ENCODE peak calls at places on chromosomes 16 and 17, in ten cellular contexts. T is BE2C; H is HFFc6; B is pancreas; D is CD4-positive, alpha-beta T cell; M is BJ; W is lung; A is fibroblast of villous mesenchyme; S is A549; F is fibroblast of mammary gland. X is an unnamed sample.

GRCh38 chr17:63647936-63648335 is 25.7 kb downstream of the MAP3K3 start:
- DNase-seq in B (no peak), T (no peak), S (no peak), W (no peak), A (no peak), D (no peak), M (no peak), F (no peak), H (no peak), X (no peak)

GRCh38 chr16:71250461-71251232 is 20.1 kb upstream of the HYDIN start:
- DNase-seq in S (no peak), B (no peak), D (no peak), H (no peak), F (peak), T (no peak), W (no peak), M (no peak), A (no peak), X (no peak)

GRCh38 chr17:65750678-65751077 is 189.2 kb upstream of the AXIN2 start:
- DNase-seq in A (peak), S (peak), F (peak), T (peak), B (peak), D (peak), H (peak), W (peak), M (peak), X (peak)

GRCh38 chr17:66549312-66549705 is 246.9 kb downstream of the PRKCA start:
- DNase-seq in W (no peak), M (no peak), A (peak), T (no peak), H (peak), F (peak), D (no peak), B (no peak), S (no peak), X (no peak)

GRCh38 chr17:20063665-20064648 is 54.8 kb downstream of the SPECC1 start:
- DNase-seq in A (peak), M (peak), F (peak), D (no peak), B (no peak), H (peak), W (peak), T (no peak), S (peak), X (peak)

GRCh38 chr17:2050246-2050866 is 4.5 kb upstream of the HIC1 start:
- DNase-seq in H (no peak), T (peak), F (peak), S (peak), A (peak), W (no peak), B (peak), M (no peak), D (peak), X (peak)

GRCh38 chr16:47142469-47143328 is 1.0 kb downstream of the NETO2 start:
- DNase-seq in W (no peak), H (peak), S (peak), F (peak), B (peak), M (no peak), T (peak), D (no peak), A (peak), X (peak)

GRCh38 chr16:21167360-21167759 is 8.9 kb downstream of the LDAF1 start:
- DNase-seq in A (peak), D (no peak), M (peak), B (no peak), F (peak), T (no peak), H (peak), W (no peak), S (peak), X (no peak)

GRCh38 chr17:10032142-10032541 is 127.1 kb upstream of the RCVRN start:
- DNase-seq in F (no peak), M (no peak), W (no peak), B (no peak), S (no peak), D (no peak), H (peak), T (no peak), A (no peak), X (no peak)

GRCh38 chr16:69906838-69907301 is 44.3 kb upstream of the CLEC18A start:
- DNase-seq in D (no peak), H (peak), T (no peak), M (peak), S (no peak), B (no peak), W (no peak), A (peak), F (peak), X (no peak)

GRCh38 chr16:81403601-81404391 is 40.8 kb upstream of the CMIP start:
- DNase-seq in W (peak), H (peak), M (no peak), F (peak), D (peak), S (peak), T (peak), B (peak), A (peak), X (peak)

GRCh38 chr17:42016411-42016831 is 818 bp downstream of the DNAJC7 start:
- DNase-seq in W (no peak), D (no peak), A (peak), F (no peak), T (no peak), B (no peak), S (no peak), M (no peak), H (peak), X (no peak)

GRCh38 chr16:31474173-31474714 is 2.3 kb downstream of the TGFB1I1 start:
- DNase-seq in A (peak), F (peak), H (peak), M (peak), T (no peak), B (no peak), W (no peak), S (no peak), D (no peak), X (no peak)

GRCh38 chr16:68798398-68798797 is 44.9 kb upstream of the TANGO6 start:
- DNase-seq in M (no peak), F (no peak), T (no peak), S (no peak), B (no peak), D (no peak), A (no peak), W (no peak), H (no peak), X (no peak)

GRCh38 chr17:78414178-78415162 is 36.0 kb downstream of the PGS1 start:
- DNase-seq in M (no peak), A (no peak), S (no peak), H (no peak), F (no peak), D (peak), W (no peak), B (peak), T (no peak), X (no peak)

GRCh38 chr17:19464033-19465026 is 53.3 kb downstream of the RNF112 start:
- DNase-seq in F (peak), D (no peak), B (no peak), T (no peak), A (no peak), S (no peak), W (no peak), H (no peak), M (no peak), X (no peak)

GRCh38 chr17:8954339-8954738 is 11.2 kb downstream of the PIK3R5 start:
- DNase-seq in T (no peak), W (peak), B (no peak), H (no peak), S (no peak), M (no peak), F (no peak), A (no peak), D (peak), X (peak)

GRCh38 chr17:78522031-78522809 is 55.0 kb downstream of the DNAH17 start:
- DNase-seq in W (no peak), H (no peak), D (no peak), A (no peak), F (no peak), M (no peak), T (no peak), B (no peak), S (no peak), X (no peak)

GRCh38 chr17:55710829-55711496 is 11.7 kb downstream of the TMEM100 start:
- DNase-seq in S (no peak), T (no peak), A (no peak), M (no peak), B (no peak), F (no peak), D (no peak), W (no peak), H (no peak), X (no peak)

GRCh38 chr16:56300901-56301351 is 109.6 kb downstream of the GNAO1 start:
- DNase-seq in M (no peak), A (no peak), B (no peak), H (no peak), S (no peak), F (no peak), D (no peak), T (no peak), W (no peak), X (no peak)

GRCh38 chr16:4392382-4393242 is 21.0 kb downstream of the VASN start:
- DNase-seq in T (peak), W (no peak), S (no peak), B (no peak), M (no peak), A (peak), H (peak), D (no peak), F (peak), X (no peak)

GRCh38 chr16:4391635-4392381 is 20.2 kb downstream of the VASN start:
- DNase-seq in D (no peak), S (no peak), F (no peak), B (no peak), H (no peak), A (no peak), T (peak), M (no peak), W (no peak), X (no peak)

GRCh38 chr16:4388275-4389021 is 16.8 kb downstream of the VASN start:
- DNase-seq in W (no peak), D (no peak), T (peak), F (peak), M (no peak), H (peak), S (no peak), A (no peak), B (peak), X (peak)

GRCh38 chr16:4389051-4389955 is 17.7 kb downstream of the VASN start:
- DNase-seq in D (no peak), T (peak), H (no peak), F (no peak), W (no peak), S (no peak), B (no peak), M (no peak), A (no peak), X (no peak)

DNA sequence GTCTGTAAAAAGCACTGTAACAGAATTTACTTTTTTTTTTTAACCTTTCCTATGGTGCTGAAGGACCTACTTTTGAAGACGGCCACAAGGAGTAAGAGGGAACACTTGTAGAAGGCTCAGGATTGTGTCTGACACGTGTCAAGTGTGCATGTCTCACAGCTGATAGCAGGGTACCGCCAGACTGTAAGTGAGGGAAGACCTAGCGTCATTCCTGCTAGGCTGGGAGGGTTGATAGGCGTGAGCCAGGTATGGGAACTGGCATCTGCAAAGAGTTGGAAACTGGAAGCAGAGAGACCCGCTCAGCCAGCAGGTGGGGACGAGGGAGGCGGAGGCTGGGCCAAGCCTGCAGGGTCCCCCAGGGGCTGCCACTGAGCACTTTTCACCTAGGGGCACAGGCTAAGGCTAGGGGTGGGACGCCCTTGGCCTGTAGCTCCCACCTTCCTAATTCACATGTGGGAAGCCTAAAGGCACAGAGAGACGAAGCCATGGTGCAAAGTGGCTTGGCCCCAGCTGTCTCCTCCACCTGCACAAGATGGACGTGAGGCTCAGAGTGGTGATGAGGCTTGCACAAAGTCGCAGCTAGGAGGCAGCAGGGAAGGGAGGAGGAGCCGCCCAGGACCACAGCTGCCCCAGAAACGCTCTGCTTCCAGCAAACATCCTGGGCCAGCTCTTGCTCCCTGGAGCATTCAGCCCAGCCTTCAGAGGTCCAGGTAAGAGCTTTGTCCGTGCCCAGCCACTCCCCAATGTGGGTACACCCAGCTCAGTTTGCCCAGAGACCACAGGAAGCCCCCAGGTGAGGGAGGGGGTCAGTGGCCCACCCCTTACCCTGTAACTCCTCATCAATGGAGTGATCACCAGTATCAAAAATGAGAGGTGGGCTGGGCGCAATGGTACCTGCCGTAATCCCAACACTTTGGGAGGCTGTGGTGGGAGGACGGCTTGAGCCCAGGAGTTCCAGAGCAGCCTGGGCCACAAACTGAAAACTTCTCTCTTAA is 18.9 kb downstream of the VASN start:
- DNase-seq in W (no peak), S (no peak), H (no peak), D (no peak), B (no peak), F (no peak), A (no peak), M (no peak), T (peak), X (no peak)
- TF ChIP-seq CTCF in W (no peak), S (no peak), H (peak), D (no peak), B (no peak), F (peak), A (peak), M (peak), T (peak), X (no peak)

DNA sequence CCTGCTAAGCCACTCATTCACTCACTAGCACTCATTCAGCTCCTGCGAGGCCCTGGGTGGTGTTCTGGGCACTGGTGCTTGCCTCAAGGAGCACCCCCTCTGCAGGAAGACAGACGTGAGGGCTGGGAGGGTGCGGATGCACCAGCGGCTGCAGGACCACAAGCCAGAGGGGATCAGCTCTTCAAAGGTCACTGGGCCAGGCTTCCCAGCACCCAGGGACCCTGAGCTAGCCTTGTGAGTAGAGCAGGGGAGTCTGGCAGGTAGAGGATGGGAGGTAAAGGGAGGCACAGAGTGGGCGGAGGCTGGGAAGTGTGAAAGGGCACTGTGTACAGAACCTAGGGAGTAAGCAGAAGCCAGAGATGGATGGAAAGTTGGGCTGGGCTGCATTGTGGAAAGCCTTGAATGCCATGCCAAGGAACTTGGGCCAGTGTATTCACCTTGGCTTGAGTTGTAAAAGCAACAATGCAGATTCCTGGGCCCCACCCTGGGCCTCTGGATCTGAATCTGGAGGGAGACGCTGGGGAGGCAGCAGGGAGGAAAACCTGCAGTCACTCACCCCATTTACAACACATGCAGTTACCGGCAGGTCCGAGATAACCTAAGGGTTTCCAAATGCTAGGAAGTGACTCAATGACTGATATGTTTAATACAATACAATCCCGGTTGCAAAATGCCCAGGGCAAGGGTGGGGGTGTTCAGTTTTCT is 1.7 kb downstream of the IL4R start:
- DNase-seq in D (peak), F (peak), S (peak), A (peak), W (peak), H (peak), T (no peak), M (no peak), B (no peak), X (peak)
- TF ChIP-seq CTCF in D (no peak), F (no peak), S (no peak), A (peak), W (no peak), H (no peak), T (no peak), M (no peak), B (no peak), X (no peak)

DNA sequence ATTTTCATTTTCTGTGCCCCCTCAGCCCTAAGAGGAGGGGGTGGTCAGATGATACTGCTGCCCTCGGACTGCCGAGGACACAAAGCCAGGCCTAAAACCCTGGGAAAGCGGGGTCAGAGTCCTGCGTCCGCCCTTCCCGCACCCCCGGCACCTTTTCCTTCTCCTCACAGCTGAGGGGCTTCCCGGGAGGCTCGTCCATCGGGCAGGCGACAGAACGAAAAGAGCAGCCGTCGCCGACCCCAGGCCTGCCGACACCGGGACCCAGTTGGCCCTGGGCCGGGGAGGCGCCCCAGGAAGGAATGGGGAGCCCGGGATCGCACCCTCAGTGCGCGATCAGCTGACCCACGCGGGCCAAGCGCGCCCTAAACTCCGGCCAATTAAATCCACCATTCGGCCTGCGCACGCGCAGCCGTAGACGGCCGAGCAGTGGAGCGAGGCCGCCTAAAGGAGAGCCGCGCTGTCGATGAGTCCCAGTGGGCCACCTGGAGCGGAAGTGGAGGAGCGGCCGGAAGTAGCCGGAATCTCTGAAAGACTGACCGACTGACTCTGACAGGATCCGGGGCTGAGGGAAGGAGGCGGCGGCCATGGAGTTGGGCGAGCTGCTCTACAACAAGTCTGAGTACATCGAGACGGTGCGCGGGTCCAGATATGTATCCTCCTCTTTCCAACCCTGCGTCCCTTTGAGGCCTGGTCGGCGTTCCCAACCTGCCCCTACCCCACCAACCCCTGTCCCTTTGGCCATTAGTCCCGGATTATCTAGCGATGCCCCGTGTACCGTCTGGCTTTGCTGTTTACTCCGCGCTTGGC is at the start of the genes DCTN5 and PALB2:
- DNase-seq in D (peak), B (peak), M (peak), W (peak), F (peak), A (peak), T (peak), H (peak), S (peak), X (peak)
- TF ChIP-seq CTCF in D (no peak), B (no peak), M (no peak), W (no peak), F (no peak), A (no peak), T (no peak), H (no peak), S (no peak), X (no peak)

DNA sequence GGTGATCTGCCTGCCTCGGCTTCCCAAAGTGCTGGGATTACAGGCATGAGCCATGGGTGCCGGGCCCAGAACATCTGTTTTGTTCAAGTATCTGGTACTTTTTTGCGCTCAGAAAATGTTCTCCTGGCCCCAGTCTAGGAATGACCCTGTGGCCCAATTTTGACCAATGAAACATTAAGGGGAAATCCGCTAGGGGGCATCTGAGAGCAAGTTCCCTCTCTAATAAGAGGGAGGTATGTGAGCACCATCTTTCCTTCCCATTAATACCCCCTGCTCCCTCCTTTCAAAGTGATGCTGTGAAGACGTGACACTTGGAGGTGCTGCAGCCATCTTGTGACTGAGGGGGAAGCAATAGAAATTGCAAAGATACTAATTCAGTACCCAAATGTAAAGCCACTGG is 16.5 kb upstream of the CLEC3A start:
- DNase-seq in A (no peak), M (no peak), T (peak), S (peak), W (no peak), H (no peak), B (no peak), F (peak), D (no peak), X (no peak)
- TF ChIP-seq CTCF in A (peak), M (no peak), T (peak), S (peak), W (no peak), H (peak), B (no peak), F (peak), D (no peak), X (no peak)

GRCh38 chr17:76153202-76153601 is 12.2 kb upstream of the FOXJ1 start:
- DNase-seq in T (no peak), H (no peak), W (no peak), M (no peak), B (no peak), D (no peak), S (no peak), F (no peak), A (no peak), X (no peak)

GRCh38 chr17:76154292-76154691 is 13.2 kb upstream of the FOXJ1 start:
- DNase-seq in F (no peak), T (no peak), D (no peak), W (no peak), A (no peak), S (no peak), M (no peak), B (no peak), H (no peak), X (no peak)

GRCh38 chr17:76152580-76152979 is 11.5 kb upstream of the FOXJ1 start:
- DNase-seq in H (no peak), B (no peak), A (no peak), F (no peak), W (no peak), S (no peak), T (no peak), D (no peak), M (no peak), X (no peak)

GRCh38 chr17:76154935-76155845 is 14.1 kb upstream of the FOXJ1 start:
- DNase-seq in A (no peak), D (no peak), T (no peak), H (no peak), B (no peak), W (no peak), M (no peak), F (no peak), S (no peak), X (no peak)

GRCh38 chr17:76153640-76154039 is 12.6 kb upstream of the FOXJ1 start:
- DNase-seq in A (peak), W (no peak), B (no peak), H (peak), D (no peak), T (no peak), F (peak), S (no peak), M (no peak), X (no peak)
- TF ChIP-seq CTCF in A (peak), W (no peak), B (no peak), H (peak), D (no peak), T (peak), F (peak), S (no peak), M (peak), X (peak)

GRCh38 chr16:66662445-66663194 is 33.9 kb downstream of the CMTM4 start:
- DNase-seq in T (peak), A (peak), S (peak), H (peak), B (no peak), M (no peak), W (no peak), F (peak), D (no peak), X (no peak)
- TF ChIP-seq CTCF in T (peak), A (peak), S (peak), H (peak), B (no peak), M (peak), W (no peak), F (peak), D (no peak), X (peak)